ENCODE peak calls at places on chromosome 7, in nine cellular contexts. X is H1, O is stomach, D is GM23338, B is Panc1, M is HCT116, E is sigmoid colon, F is prostate gland, A is transverse colon. W is an unnamed sample.
A peak's percentile ranks its signal among the peaks of the same experiment; 100 is the strongest.

GRCh38 chr7:13282377-13282980 is 595.0 kb downstream of the ARL4A start:
- DNase-seq in X (no peak), O (no peak), D (peak; percentile 32), B (no peak), M (peak; percentile 35), E (no peak), F (no peak), A (no peak), W (no peak)

GRCh38 chr7:12715372-12716133 is 28.1 kb downstream of the ARL4A start:
- DNase-seq in X (peak; percentile 70), O (peak; percentile 79), D (peak; percentile 80), B (no peak), M (peak; percentile 77), E (peak; percentile 78), F (peak; percentile 89), A (peak; percentile 83), W (no peak)

GRCh38 chr7:96998765-96999164 is 6.6 kb upstream of the DLX6 start:
- DNase-seq in X (no peak), O (no peak), D (peak; percentile 70), B (no peak), M (no peak), E (no peak), F (no peak), A (no peak), W (no peak)

GRCh38 chr7:66187894-66188293 is 17.2 kb upstream of the TPST1 start:
- DNase-seq in X (no peak), O (no peak), D (no peak), B (no peak), M (no peak), E (peak; percentile 82), F (no peak), A (no peak), W (no peak)

GRCh38 chr7:46257766-46258448 is 336.8 kb upstream of the IGFBP3 start:
- DNase-seq in X (no peak), O (no peak), D (no peak), B (peak; percentile 39), M (peak; percentile 15), E (no peak), F (no peak), A (no peak), W (no peak)

GRCh38 chr7:28524978-28525377 is 112.7 kb downstream of the CREB5 start:
- DNase-seq in X (no peak), O (no peak), D (no peak), B (no peak), M (no peak), E (no peak), F (no peak), A (no peak), W (no peak)

GRCh38 chr7:13830604-13830915 is 158.9 kb downstream of the ETV1 start:
- DNase-seq in X (no peak), O (no peak), D (no peak), B (no peak), M (no peak), E (no peak), F (no peak), A (no peak), W (no peak)

GRCh38 chr7:154390961-154391360 is 338.8 kb downstream of the DPP6 start:
- DNase-seq in X (no peak), O (no peak), D (no peak), B (no peak), M (no peak), E (no peak), F (no peak), A (no peak), W (no peak)

GRCh38 chr7:101804642-101805401 is 12.6 kb upstream of the CUX1 start:
- DNase-seq in X (peak; percentile 27), O (peak; percentile 30), D (peak; percentile 86), B (no peak), M (peak; percentile 59), E (no peak), F (no peak), A (peak; percentile 34), W (no peak)

GRCh38 chr7:98784216-98784785 is 85.5 kb downstream of the TMEM130 start:
- DNase-seq in X (no peak), O (no peak), D (no peak), B (no peak), M (no peak), E (no peak), F (no peak), A (no peak), W (no peak)

GRCh38 chr7:1812693-1813393 is 142.8 kb downstream of the ELFN1 start:
- DNase-seq in X (no peak), O (no peak), D (no peak), B (no peak), M (no peak), E (no peak), F (no peak), A (no peak), W (peak; percentile 13)
- TF ChIP-seq CTCF in X (no peak), O (no peak), D (no peak), B (peak; percentile 61), M (no peak), E (no peak), F (no peak), A (no peak), W (no peak)

GRCh38 chr7:5320802-5321396 is 38.2 kb downstream of the SLC29A4 start:
- DNase-seq in X (no peak), O (no peak), D (no peak), B (no peak), M (no peak), E (no peak), F (no peak), A (no peak), W (no peak)

GRCh38 chr7:5324961-5325360 is 42.2 kb downstream of the SLC29A4 start:
- DNase-seq in X (no peak), O (no peak), D (no peak), B (no peak), M (no peak), E (no peak), F (no peak), A (no peak), W (no peak)

GRCh38 chr7:5320391-5320790 is 37.6 kb downstream of the SLC29A4 start:
- DNase-seq in X (no peak), O (no peak), D (no peak), B (no peak), M (no peak), E (no peak), F (no peak), A (no peak), W (no peak)

GRCh38 chr7:5322621-5323410 is 40.1 kb downstream of the SLC29A4 start:
- DNase-seq in X (no peak), O (no peak), D (no peak), B (no peak), M (no peak), E (no peak), F (no peak), A (no peak), W (no peak)
- H3K36me3 ChIP-seq in X (no peaks in the 10 kb centered on the region), O (peaks cover 96% of the 10 kb centered on the region), D (no peaks in the 10 kb centered on the region), B (peaks cover 4% of the 10 kb centered on the region), M (peaks cover 13% of the 10 kb centered on the region), E (peaks cover 28% of the 10 kb centered on the region), F (peaks cover 23% of the 10 kb centered on the region), A (peaks cover 59% of the 10 kb centered on the region), W (no peaks in the 10 kb centered on the region)

GRCh38 chr7:76397409-76398183 is 11.9 kb downstream of the SSC4D start:
- DNase-seq in X (no peak), O (peak; percentile 83), D (peak; percentile 86), B (no peak), M (no peak), E (peak; percentile 89), F (peak; percentile 52), A (peak; percentile 89), W (peak; percentile 67)
- TF ChIP-seq POLR2AphosphoS5 in X (no peak), O (peak; percentile 41), D (peak; percentile 75), B (peak; percentile 83), M (peak; percentile 71), E (peak; percentile 48), F (peak; percentile 11), A (peak; percentile 34), W (no peak)

GRCh38 chr7:143341842-143342241 is 20.7 kb downstream of the FAM131B start:
- DNase-seq in X (no peak), O (no peak), D (no peak), B (no peak), M (no peak), E (no peak), F (no peak), A (no peak), W (no peak)

GRCh38 chr7:143346018-143346417 is 16.5 kb downstream of the FAM131B start:
- DNase-seq in X (no peak), O (no peak), D (peak; percentile 56), B (no peak), M (no peak), E (no peak), F (no peak), A (no peak), W (no peak)

GRCh38 chr7:143343596-143343995 is 18.9 kb downstream of the FAM131B start:
- DNase-seq in X (no peak), O (no peak), D (no peak), B (no peak), M (no peak), E (no peak), F (no peak), A (no peak), W (no peak)

GRCh38 chr7:143347950-143348349 is 14.6 kb downstream of the FAM131B start:
- DNase-seq in X (no peak), O (no peak), D (no peak), B (no peak), M (no peak), E (no peak), F (no peak), A (no peak), W (no peak)

GRCh38 chr7:143345428-143345900 is 17.0 kb downstream of the FAM131B start:
- DNase-seq in X (peak; percentile 82), O (peak; percentile 68), D (peak; percentile 95), B (no peak), M (peak; percentile 73), E (no peak), F (no peak), A (peak; percentile 70), W (no peak)
- TF ChIP-seq CTCF in X (peak; percentile 60), O (no peak), D (peak; percentile 48), B (peak; percentile 86), M (peak; percentile 70), E (no peak), F (peak; percentile 65), A (peak; percentile 52), W (peak; percentile 55)

DNA sequence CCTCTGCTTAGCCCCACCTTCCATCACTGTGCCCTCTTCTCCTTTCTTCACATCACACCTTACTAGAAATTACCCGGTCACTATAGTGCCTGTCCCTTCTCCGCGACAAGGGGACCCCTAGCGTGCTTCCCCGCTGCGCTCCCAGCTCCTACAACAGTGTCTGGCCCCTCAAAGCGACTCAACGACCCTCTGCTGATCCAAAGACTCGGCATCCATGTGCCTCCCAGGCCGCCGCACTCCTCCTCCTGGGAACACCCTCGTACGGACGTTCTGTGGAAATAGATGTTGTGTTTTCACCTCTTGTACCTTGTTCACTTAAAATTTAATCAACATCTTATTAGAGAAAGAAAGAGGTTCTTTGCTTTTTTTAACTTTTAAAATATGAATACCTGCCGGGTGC is 463.5 kb downstream of the DNAJB6 start:
- DNase-seq in X (no peak), O (no peak), D (no peak), B (no peak), M (no peak), E (no peak), F (no peak), A (no peak), W (no peak)
- H3K36me3 ChIP-seq in X (no peaks in the 10 kb centered on the region), O (no peaks in the 10 kb centered on the region), D (no peaks in the 10 kb centered on the region), B (no peaks in the 10 kb centered on the region), M (no peaks in the 10 kb centered on the region), E (no peaks in the 10 kb centered on the region), F (no peaks in the 10 kb centered on the region), A (no peaks in the 10 kb centered on the region), W (no peaks in the 10 kb centered on the region)

W was measured in breast epithelium.